ENCODE peak calls at places on chromosomes 2 and 18, in five cellular contexts. One of them, this sample, is unnamed.

GRCh38 chr18:55998071-55998522 is 410.1 kb upstream of the TCF4 start:
- DNase-seq in activated CD4-positive, alpha-beta T cell treated with anti-CD3 and anti-CD28 coated beads, Interleukin-2, amount 50 U/mL, for 4 hours: no peak
- DNase-seq in neuronal stem cell: peak; percentile 66
- DNase-seq in substantia nigra: peak; percentile 73
- DNase-seq in psoas muscle: no peak
- DNase-seq in this sample: peak; percentile 81

GRCh38 chr2:197079832-197080555 is 153.5 kb upstream of the PGAP1 start:
- DNase-seq in substantia nigra: no peak
- DNase-seq in psoas muscle: no peak
- DNase-seq in neuronal stem cell: no peak
- DNase-seq in activated CD4-positive, alpha-beta T cell treated with anti-CD3 and anti-CD28 coated beads, Interleukin-2, amount 50 U/mL, for 4 hours: no peak
- DNase-seq in this sample: no peak

GRCh38 chr2:28608061-28608828 is 112.4 kb downstream of the PLB1 start:
- DNase-seq in psoas muscle: no peak
- DNase-seq in activated CD4-positive, alpha-beta T cell treated with anti-CD3 and anti-CD28 coated beads, Interleukin-2, amount 50 U/mL, for 4 hours: no peak
- DNase-seq in substantia nigra: no peak
- DNase-seq in neuronal stem cell: no peak
- DNase-seq in this sample: peak; percentile 32

GRCh38 chr18:76353500-76353899 is 141.5 kb downstream of the ZNF516 start:
- DNase-seq in substantia nigra: no peak
- DNase-seq in psoas muscle: no peak
- DNase-seq in neuronal stem cell: no peak
- DNase-seq in activated CD4-positive, alpha-beta T cell treated with anti-CD3 and anti-CD28 coated beads, Interleukin-2, amount 50 U/mL, for 4 hours: no peak
- DNase-seq in this sample: no peak

GRCh38 chr2:239772721-239773120 is 252.4 kb downstream of the NDUFA10 start:
- DNase-seq in substantia nigra: no peak
- DNase-seq in activated CD4-positive, alpha-beta T cell treated with anti-CD3 and anti-CD28 coated beads, Interleukin-2, amount 50 U/mL, for 4 hours: no peak
- DNase-seq in psoas muscle: no peak
- DNase-seq in neuronal stem cell: no peak
- DNase-seq in this sample: no peak

GRCh38 chr2:230672836-230673235 is 39.8 kb upstream of the CAB39 start:
- DNase-seq in neuronal stem cell: no peak
- DNase-seq in psoas muscle: no peak
- DNase-seq in substantia nigra: no peak
- DNase-seq in activated CD4-positive, alpha-beta T cell treated with anti-CD3 and anti-CD28 coated beads, Interleukin-2, amount 50 U/mL, for 4 hours: no peak
- DNase-seq in this sample: no peak

GRCh38 chr18:5476961-5477800 is 66.6 kb downstream of the EPB41L3 start:
- DNase-seq in psoas muscle: no peak
- DNase-seq in substantia nigra: no peak
- DNase-seq in neuronal stem cell: peak; percentile 56
- DNase-seq in activated CD4-positive, alpha-beta T cell treated with anti-CD3 and anti-CD28 coated beads, Interleukin-2, amount 50 U/mL, for 4 hours: no peak
- DNase-seq in this sample: no peak

GRCh38 chr2:161122772-161123530 is 37.3 kb upstream of the TANK start:
- DNase-seq in psoas muscle: no peak
- DNase-seq in activated CD4-positive, alpha-beta T cell treated with anti-CD3 and anti-CD28 coated beads, Interleukin-2, amount 50 U/mL, for 4 hours: no peak
- DNase-seq in neuronal stem cell: no peak
- DNase-seq in substantia nigra: no peak
- DNase-seq in this sample: no peak

GRCh38 chr2:28516950-28517349 is 21.1 kb downstream of the PLB1 start:
- DNase-seq in substantia nigra: no peak
- DNase-seq in psoas muscle: no peak
- DNase-seq in neuronal stem cell: no peak
- DNase-seq in activated CD4-positive, alpha-beta T cell treated with anti-CD3 and anti-CD28 coated beads, Interleukin-2, amount 50 U/mL, for 4 hours: no peak
- DNase-seq in this sample: no peak

GRCh38 chr18:28995319-28995718 is 818.4 kb upstream of the CDH2 start:
- DNase-seq in activated CD4-positive, alpha-beta T cell treated with anti-CD3 and anti-CD28 coated beads, Interleukin-2, amount 50 U/mL, for 4 hours: no peak
- DNase-seq in neuronal stem cell: no peak
- DNase-seq in substantia nigra: no peak
- DNase-seq in psoas muscle: no peak
- DNase-seq in this sample: no peak

GRCh38 chr2:139949242-139949972 is 1169.2 kb upstream of the NXPH2 start:
- DNase-seq in substantia nigra: no peak
- DNase-seq in neuronal stem cell: no peak
- DNase-seq in activated CD4-positive, alpha-beta T cell treated with anti-CD3 and anti-CD28 coated beads, Interleukin-2, amount 50 U/mL, for 4 hours: no peak
- DNase-seq in psoas muscle: no peak
- DNase-seq in this sample: no peak

GRCh38 chr2:210620456-210620855 is 64.1 kb downstream of the CPS1 start:
- DNase-seq in activated CD4-positive, alpha-beta T cell treated with anti-CD3 and anti-CD28 coated beads, Interleukin-2, amount 50 U/mL, for 4 hours: no peak
- DNase-seq in substantia nigra: no peak
- DNase-seq in neuronal stem cell: no peak
- DNase-seq in psoas muscle: no peak
- DNase-seq in this sample: no peak

GRCh38 chr2:122019729-122020128 is 264.3 kb downstream of the TSN start:
- DNase-seq in substantia nigra: peak; percentile 21
- DNase-seq in activated CD4-positive, alpha-beta T cell treated with anti-CD3 and anti-CD28 coated beads, Interleukin-2, amount 50 U/mL, for 4 hours: no peak
- DNase-seq in neuronal stem cell: no peak
- DNase-seq in psoas muscle: no peak
- DNase-seq in this sample: no peak

GRCh38 chr2:26018184-26018716 is 15.6 kb upstream of the RAB10 start:
- DNase-seq in psoas muscle: peak; percentile 82
- DNase-seq in substantia nigra: peak; percentile 51
- DNase-seq in activated CD4-positive, alpha-beta T cell treated with anti-CD3 and anti-CD28 coated beads, Interleukin-2, amount 50 U/mL, for 4 hours: no peak
- DNase-seq in neuronal stem cell: no peak
- DNase-seq in this sample: no peak

GRCh38 chr2:207437857-207438166 is 92.0 kb upstream of the CREB1 start:
- DNase-seq in activated CD4-positive, alpha-beta T cell treated with anti-CD3 and anti-CD28 coated beads, Interleukin-2, amount 50 U/mL, for 4 hours: no peak
- DNase-seq in psoas muscle: no peak
- DNase-seq in neuronal stem cell: no peak
- DNase-seq in substantia nigra: no peak
- DNase-seq in this sample: no peak

GRCh38 chr2:138814123-138814883 is 34.1 kb upstream of the NXPH2 start:
- DNase-seq in psoas muscle: no peak
- DNase-seq in neuronal stem cell: no peak
- DNase-seq in substantia nigra: no peak
- DNase-seq in activated CD4-positive, alpha-beta T cell treated with anti-CD3 and anti-CD28 coated beads, Interleukin-2, amount 50 U/mL, for 4 hours: no peak
- DNase-seq in this sample: no peak

GRCh38 chr18:48545690-48546365 is 7.0 kb downstream of the CTIF start:
- DNase-seq in neuronal stem cell: peak; percentile 66
- DNase-seq in substantia nigra: peak; percentile 87
- DNase-seq in psoas muscle: peak; percentile 72
- DNase-seq in activated CD4-positive, alpha-beta T cell treated with anti-CD3 and anti-CD28 coated beads, Interleukin-2, amount 50 U/mL, for 4 hours: no peak
- DNase-seq in this sample: peak; percentile 86

GRCh38 chr2:72889991-72890390 is 2.8 kb downstream of the SPR start:
- DNase-seq in psoas muscle: no peak
- DNase-seq in substantia nigra: no peak
- DNase-seq in activated CD4-positive, alpha-beta T cell treated with anti-CD3 and anti-CD28 coated beads, Interleukin-2, amount 50 U/mL, for 4 hours: no peak
- DNase-seq in neuronal stem cell: no peak
- DNase-seq in this sample: no peak

GRCh38 chr18:31511098-31511497 is 13.1 kb downstream of the DSG2 start:
- DNase-seq in neuronal stem cell: no peak
- DNase-seq in activated CD4-positive, alpha-beta T cell treated with anti-CD3 and anti-CD28 coated beads, Interleukin-2, amount 50 U/mL, for 4 hours: no peak
- DNase-seq in psoas muscle: no peak
- DNase-seq in substantia nigra: no peak
- DNase-seq in this sample: no peak

GRCh38 chr2:23487735-23488492 is 102.9 kb downstream of the KLHL29 start:
- DNase-seq in neuronal stem cell: no peak
- DNase-seq in activated CD4-positive, alpha-beta T cell treated with anti-CD3 and anti-CD28 coated beads, Interleukin-2, amount 50 U/mL, for 4 hours: no peak
- DNase-seq in psoas muscle: no peak
- DNase-seq in substantia nigra: no peak
- DNase-seq in this sample: no peak

GRCh38 chr2:149489452-149489851 is 98.1 kb downstream of the MMADHC start:
- DNase-seq in psoas muscle: no peak
- DNase-seq in activated CD4-positive, alpha-beta T cell treated with anti-CD3 and anti-CD28 coated beads, Interleukin-2, amount 50 U/mL, for 4 hours: no peak
- DNase-seq in neuronal stem cell: no peak
- DNase-seq in substantia nigra: no peak
- DNase-seq in this sample: no peak

GRCh38 chr2:203352604-203353255 is 24.5 kb downstream of the ABI2 start:
- DNase-seq in activated CD4-positive, alpha-beta T cell treated with anti-CD3 and anti-CD28 coated beads, Interleukin-2, amount 50 U/mL, for 4 hours: no peak
- DNase-seq in substantia nigra: no peak
- DNase-seq in neuronal stem cell: no peak
- DNase-seq in psoas muscle: no peak
- DNase-seq in this sample: no peak